ENCODE peak calls at places on chromosome 12, in six cellular contexts. L, H, O, D, I and E are unnamed samples.

GRCh38 chr12:16607895-16608294 is 1.9 kb upstream of the LMO3 start:
- DNase-seq in D (no peak), O (no peak), H (no peak), I (no peak), L (no peak), E (no peak)

GRCh38 chr12:96329545-96329944 is 70.7 kb downstream of the CDK17 start:
- DNase-seq in H (no peak), O (no peak), L (no peak), D (no peak), I (no peak), E (no peak)

GRCh38 chr12:96571101-96571862 is 81.9 kb downstream of the CFAP54 start:
- DNase-seq in O (no peak), I (no peak), H (no peak), D (no peak), L (no peak), E (no peak)

GRCh38 chr12:79549531-79550271 is 141.1 kb downstream of the PAWR start:
- DNase-seq in D (no peak), L (peak), O (no peak), I (no peak), H (no peak), E (no peak)

GRCh38 chr12:104360988-104361707 is 57.6 kb downstream of the EID3 start:
- DNase-seq in D (no peak), I (no peak), O (peak), H (no peak), L (peak), E (no peak)

GRCh38 chr12:94266390-94266789 is 118.0 kb downstream of the PLXNC1 start:
- DNase-seq in D (no peak), O (no peak), L (no peak), I (no peak), H (no peak), E (no peak)

GRCh38 chr12:1360812-1361211 is 233.6 kb downstream of the FBXL14 start:
- DNase-seq in L (peak), H (no peak), D (no peak), O (no peak), I (no peak), E (no peak)

GRCh38 chr12:62933871-62934798 is 815 bp downstream of the PPM1H start:
- DNase-seq in H (no peak), L (peak), O (peak), D (peak), I (peak), E (no peak)

GRCh38 chr12:107225626-107226025 is 132.3 kb upstream of the CRY1 start:
- DNase-seq in O (no peak), H (peak), I (no peak), D (no peak), L (peak), E (no peak)

GRCh38 chr12:76341436-76342030 is 6.7 kb downstream of the BBS10 start:
- DNase-seq in I (no peak), L (peak), D (no peak), O (no peak), H (no peak), E (no peak)

GRCh38 chr12:3145036-3145435 is 67.9 kb downstream of the TSPAN9 start:
- DNase-seq in D (no peak), I (no peak), L (no peak), O (no peak), H (no peak), E (no peak)

GRCh38 chr12:130658106-130658505 is 58.0 kb downstream of the RIMBP2 start:
- DNase-seq in D (no peak), I (no peak), H (no peak), L (no peak), O (no peak), E (no peak)

GRCh38 chr12:59895161-59895785 is 299.4 kb downstream of the SLC16A7 start:
- DNase-seq in O (no peak), L (no peak), I (no peak), H (no peak), D (no peak), E (no peak)

GRCh38 chr12:62407587-62407986 is 59.0 kb upstream of the MON2 start:
- DNase-seq in O (no peak), D (no peak), I (no peak), H (no peak), L (no peak), E (no peak)

GRCh38 chr12:68335462-68335861 is 3.3 kb upstream of the MDM1 start:
- DNase-seq in O (no peak), L (no peak), I (no peak), H (no peak), D (no peak), E (no peak)

GRCh38 chr12:481422-481821 is 21.7 kb downstream of the B4GALNT3 start:
- DNase-seq in D (no peak), H (no peak), O (no peak), L (peak), I (no peak), E (peak)

GRCh38 chr12:108691995-108692808 is 39.1 kb downstream of the CORO1C start:
- DNase-seq in O (no peak), I (peak), L (peak), D (peak), H (no peak), E (no peak)

GRCh38 chr12:68037616-68038255 is 48.5 kb downstream of the IFNG-AS1 start:
- DNase-seq in O (no peak), D (no peak), I (no peak), L (no peak), H (no peak), E (no peak)

GRCh38 chr12:119068129-119068856 is 87.0 kb downstream of the SRRM4 start:
- DNase-seq in D (no peak), I (no peak), O (no peak), L (no peak), H (no peak), E (no peak)

GRCh38 chr12:47791874-47792273 is 18.8 kb downstream of the SLC48A1 start:
- DNase-seq in D (no peak), L (no peak), O (no peak), H (no peak), I (no peak), E (no peak)

GRCh38 chr12:131827961-131828534 is at the start of gene MMP17:
- DNase-seq in I (no peak), O (peak), L (peak), D (no peak), H (no peak), E (no peak)

GRCh38 chr12:129610601-129611120 is 293.2 kb downstream of the TMEM132D start:
- DNase-seq in L (no peak), I (no peak), D (no peak), H (no peak), O (no peak), E (no peak)

GRCh38 chr12:47601071-47601470 is 104.8 kb downstream of the RPAP3 start:
- DNase-seq in O (no peak), D (no peak), L (no peak), I (no peak), H (no peak), E (no peak)

GRCh38 chr12:75979181-75979580 is 52.4 kb downstream of the PHLDA1 start:
- DNase-seq in O (no peak), D (no peak), L (peak), I (no peak), H (no peak), E (no peak)

GRCh38 chr12:127083028-127083949 is 1183.7 kb upstream of the TMEM132C start:
- DNase-seq in D (no peak), H (peak), O (peak), I (peak), L (peak), E (no peak)

GRCh38 chr12:132393991-132394949 is 64.9 kb upstream of the GALNT9 start:
- DNase-seq in I (no peak), L (no peak), D (no peak), O (no peak), H (no peak), E (no peak)

GRCh38 chr12:93591137-93591868 is 18.8 kb downstream of the SOCS2 start:
- DNase-seq in I (peak), O (peak), H (no peak), L (peak), D (peak), E (no peak)

GRCh38 chr12:27703720-27704452 is 6.7 kb upstream of the MRPS35 start:
- DNase-seq in I (peak), O (peak), H (peak), L (peak), D (peak), E (no peak)

GRCh38 chr12:2336409-2336829 is 283.6 kb downstream of the CACNA1C start:
- DNase-seq in D (no peak), O (peak), I (no peak), L (peak), H (no peak), E (no peak)

GRCh38 chr12:40992674-40993073 is 195.4 kb upstream of the PDZRN4 start:
- DNase-seq in H (no peak), L (no peak), D (no peak), O (no peak), I (no peak), E (no peak)

GRCh38 chr12:13093191-13093849 is 10.1 kb downstream of the GSG1 start:
- DNase-seq in D (no peak), O (no peak), L (no peak), H (no peak), I (no peak), E (no peak)

GRCh38 chr12:93202688-93203087 is 175.0 kb upstream of the NUDT4 start:
- DNase-seq in L (no peak), D (no peak), I (no peak), O (no peak), H (no peak), E (no peak)

GRCh38 chr12:105067511-105068031 is 16.7 kb downstream of the ALDH1L2 start:
- DNase-seq in I (no peak), L (no peak), D (no peak), H (no peak), O (no peak), E (no peak)

GRCh38 chr12:45547132-45547531 is 182.4 kb upstream of the ARID2 start:
- DNase-seq in H (no peak), I (no peak), L (no peak), O (no peak), D (no peak), E (no peak)

GRCh38 chr12:1830401-1830845 is 10.1 kb downstream of the LRTM2 start:
- DNase-seq in L (no peak), I (no peak), D (no peak), H (no peak), O (no peak), E (no peak)

GRCh38 chr12:129614221-129614885 is 289.5 kb downstream of the TMEM132D start:
- DNase-seq in H (no peak), D (no peak), L (no peak), I (no peak), O (no peak), E (no peak)

GRCh38 chr12:64670856-64671639 is 60.8 kb downstream of the RASSF3 start:
- DNase-seq in O (peak), H (no peak), L (peak), D (no peak), I (no peak), E (no peak)

GRCh38 chr12:25433024-25433423 is 120.1 kb downstream of the LMNTD1 start:
- DNase-seq in H (no peak), L (no peak), D (no peak), I (no peak), O (no peak), E (no peak)

GRCh38 chr12:93743999-93744689 is 67.0 kb downstream of the CRADD start:
- DNase-seq in O (no peak), H (no peak), D (no peak), I (no peak), L (no peak), E (no peak)